ENCODE peak calls at places on chromosomes 1 and 21, in ten cellular contexts. A is stomach; O is NCI-H1092 treated with DMSO at 0.1 percent for 48 hours; F is NCI-H1417 treated with DMSO at 0.1 percent for 48 hours; R is B cell; W is GM12865; N is activated CD4-positive, alpha-beta T cell treated with anti-CD3 and anti-CD28 coated beads, Interleukin-2, amount 50 U/mL, for 48 hours; D is cardiac muscle cell; S is HT1080; I is Peyer's patch. Y is an unnamed sample.

GRCh38 chr1:205594846-205595245 is 37.0 kb downstream of the ELK4 start:
- DNase-seq in R (no peak), F (no peak), N (no peak), W (peak), S (no peak), I (no peak), D (no peak), A (no peak), O (no peak), Y (no peak)

GRCh38 chr1:214425101-214425500 is 126.3 kb downstream of the PTPN14 start:
- DNase-seq in F (no peak), S (no peak), D (no peak), A (no peak), R (no peak), I (no peak), N (no peak), W (no peak), O (no peak), Y (no peak)

GRCh38 chr1:117267232-117267774 is 56.6 kb upstream of the VTCN1 start:
- DNase-seq in O (no peak), N (no peak), D (no peak), S (no peak), W (no peak), A (no peak), F (no peak), I (no peak), R (no peak), Y (no peak)

GRCh38 chr1:110583505-110583904 is 22.7 kb downstream of the KCNA2 start:
- DNase-seq in N (no peak), F (no peak), O (no peak), W (no peak), S (no peak), R (no peak), A (no peak), I (no peak), D (no peak), Y (no peak)

GRCh38 chr1:34060901-34061415 is 104.1 kb downstream of the CSMD2 start:
- DNase-seq in A (no peak), W (no peak), D (no peak), R (no peak), S (no peak), F (no peak), I (no peak), O (no peak), N (no peak), Y (no peak)

GRCh38 chr1:39596163-39596562 is 19.6 kb upstream of the PABPC4 start:
- DNase-seq in A (no peak), S (no peak), R (no peak), N (no peak), W (no peak), F (no peak), I (no peak), O (no peak), D (no peak), Y (no peak)

GRCh38 chr1:168079761-168080160 is 57.0 kb downstream of the GPR161 start:
- DNase-seq in A (no peak), I (no peak), F (no peak), S (peak), R (no peak), W (no peak), N (no peak), O (no peak), D (peak), Y (no peak)

GRCh38 chr1:93244298-93245069 is 64.0 kb downstream of the CCDC18 start:
- DNase-seq in I (no peak), R (no peak), F (no peak), N (no peak), W (no peak), A (no peak), O (no peak), S (no peak), D (peak), Y (no peak)

GRCh38 chr1:204837440-204838084 is 33.1 kb upstream of the NFASC start:
- DNase-seq in S (peak), F (no peak), I (no peak), N (peak), R (peak), D (peak), W (peak), A (no peak), O (no peak), Y (no peak)

GRCh38 chr1:3162483-3162882 is 93.5 kb downstream of the PRDM16 start:
- DNase-seq in S (no peak), D (no peak), R (no peak), A (no peak), I (no peak), N (no peak), W (no peak), O (no peak), F (no peak), Y (no peak)

GRCh38 chr1:45973106-45973505 is 159.3 kb downstream of the PIK3R3 start:
- DNase-seq in N (no peak), R (no peak), O (no peak), F (no peak), S (no peak), I (no peak), W (no peak), D (no peak), A (no peak), Y (no peak)

GRCh38 chr1:89808429-89809117 is 12.3 kb upstream of the LRRC8D start:
- DNase-seq in O (no peak), R (no peak), I (no peak), F (no peak), D (peak), S (peak), A (no peak), W (no peak), N (no peak), Y (peak)

GRCh38 chr1:154809436-154810413 is 60.4 kb downstream of the KCNN3 start:
- DNase-seq in S (peak), F (no peak), D (peak), I (no peak), W (peak), A (no peak), N (no peak), O (no peak), R (no peak), Y (no peak)

GRCh38 chr1:170929412-170929834 is 5.9 kb upstream of the MROH9 start:
- DNase-seq in I (no peak), F (no peak), W (no peak), R (no peak), D (peak), A (no peak), O (no peak), N (no peak), S (no peak), Y (no peak)

GRCh38 chr1:154157520-154158306 is 2.8 kb upstream of the NUP210L start:
- DNase-seq in R (no peak), I (no peak), A (peak), D (peak), F (no peak), S (no peak), O (no peak), N (peak), W (peak), Y (no peak)

GRCh38 chr1:83090195-83090594 is 908.7 kb downstream of the TTLL7 start:
- DNase-seq in D (no peak), W (no peak), F (no peak), R (no peak), O (no peak), I (no peak), N (no peak), A (no peak), S (no peak), Y (no peak)

GRCh38 chr1:84698718-84699117 is 8.5 kb upstream of the SSX2IP start:
- DNase-seq in D (peak), O (no peak), S (peak), F (no peak), I (no peak), R (no peak), A (no peak), N (no peak), W (no peak), Y (no peak)

GRCh38 chr1:201889092-201889968 is 632 bp downstream of the SHISA4 start:
- DNase-seq in I (no peak), R (peak), N (no peak), O (no peak), S (no peak), F (no peak), A (no peak), W (no peak), D (no peak), Y (peak)

GRCh38 chr1:26290061-26290415 is 10.2 kb downstream of the SH3BGRL3 start:
- DNase-seq in R (no peak), F (no peak), O (no peak), W (no peak), I (no peak), D (no peak), A (no peak), N (peak), S (no peak), Y (no peak)

GRCh38 chr1:76607712-76608111 is 259.6 kb upstream of the ST6GALNAC5 start:
- DNase-seq in N (no peak), D (no peak), A (no peak), O (no peak), S (no peak), R (no peak), I (no peak), F (no peak), W (no peak), Y (no peak)

GRCh38 chr1:39566441-39567137 is 10.0 kb downstream of the PABPC4 start:
- DNase-seq in W (no peak), R (no peak), N (no peak), I (peak), S (no peak), F (no peak), A (peak), O (no peak), D (no peak), Y (no peak)

GRCh38 chr21:46492851-46493250 is 34.2 kb downstream of the DIP2A start:
- DNase-seq in F (no peak), D (no peak), A (no peak), R (no peak), S (no peak), O (no peak), N (no peak), W (no peak), I (no peak), Y (no peak)

GRCh38 chr1:55057956-55058298 is 18.6 kb downstream of the PCSK9 start:
- DNase-seq in S (no peak), N (no peak), R (no peak), F (no peak), D (no peak), A (no peak), I (no peak), W (no peak), O (no peak), Y (no peak)

GRCh38 chr1:221439734-221440436 is 302.0 kb downstream of the DUSP10 start:
- DNase-seq in N (peak), A (no peak), I (no peak), R (peak), D (peak), W (peak), S (peak), O (no peak), F (no peak), Y (no peak)

GRCh38 chr1:184150776-184151531 is 99.4 kb downstream of the TSEN15 start:
- DNase-seq in O (no peak), W (no peak), S (no peak), N (no peak), R (no peak), F (no peak), D (peak), I (no peak), A (no peak), Y (no peak)

GRCh38 chr1:9359898-9360297 is 67.2 kb downstream of the SPSB1 start:
- DNase-seq in F (no peak), W (no peak), A (no peak), R (no peak), N (no peak), D (no peak), O (no peak), S (no peak), I (no peak), Y (no peak)

GRCh38 chr1:31199301-31199790 is 40.3 kb downstream of the NKAIN1 start:
- DNase-seq in A (no peak), W (no peak), R (no peak), D (no peak), N (no peak), I (no peak), S (no peak), O (no peak), F (no peak), Y (no peak)

GRCh38 chr21:45709127-45709526 is 65.6 kb downstream of the PCBP3 start:
- DNase-seq in D (peak), O (no peak), A (no peak), F (no peak), N (no peak), R (no peak), S (no peak), W (no peak), I (no peak), Y (no peak)

GRCh38 chr1:205774277-205775014 is 836 bp downstream of the RAB29 start:
- DNase-seq in I (peak), N (peak), R (peak), S (no peak), W (peak), O (no peak), D (peak), F (no peak), A (no peak), Y (no peak)

GRCh38 chr1:230284891-230285290 is 141.2 kb downstream of the PGBD5 start:
- DNase-seq in F (no peak), D (no peak), R (no peak), A (no peak), I (no peak), N (no peak), S (no peak), W (no peak), O (no peak), Y (no peak)

GRCh38 chr1:150072959-150073358 is 5.4 kb downstream of the VPS45 start:
- DNase-seq in O (no peak), I (no peak), N (no peak), D (peak), A (no peak), F (no peak), S (peak), R (peak), W (peak), Y (no peak)

GRCh38 chr21:36104306-36105300 is 30.3 kb upstream of the CBR3 start:
- DNase-seq in I (peak), W (peak), F (no peak), D (peak), A (peak), N (peak), S (peak), R (peak), O (no peak), Y (no peak)

GRCh38 chr1:1806890-1807289 is 28.6 kb upstream of the NADK start:
- DNase-seq in I (no peak), S (no peak), F (no peak), R (no peak), N (no peak), W (no peak), A (no peak), D (no peak), O (no peak), Y (no peak)

GRCh38 chr1:58412071-58412580 is 134.4 kb downstream of the OMA1 start:
- DNase-seq in S (peak), W (no peak), R (no peak), O (no peak), I (no peak), A (no peak), F (no peak), D (peak), N (no peak), Y (no peak)

GRCh38 chr1:153365696-153366095 is 8.0 kb downstream of the S100A9 start:
- DNase-seq in R (no peak), I (no peak), W (no peak), N (no peak), A (no peak), S (no peak), O (no peak), D (no peak), F (no peak), Y (no peak)